ENCODE peak calls at places on chromosome 16, in five cellular contexts. X is skeletal muscle cell; Q is DMS79; J is effector memory CD4-positive, alpha-beta T cell; P is EL. L is an unnamed sample.

GRCh38 chr16:75075688-75076268 is 40.8 kb downstream of the LDHD start:
- DNase-seq in P (no peak), Q (peak), J (no peak), X (no peak), L (no peak)

GRCh38 chr16:23967018-23967417 is 131.2 kb downstream of the PRKCB start:
- DNase-seq in X (no peak), J (no peak), P (no peak), Q (peak), L (no peak)

GRCh38 chr16:87324411-87325275 is 7.5 kb upstream of the C16orf95 start:
- DNase-seq in X (no peak), J (no peak), P (peak), Q (no peak), L (no peak)

GRCh38 chr16:52611817-52612673 is 65.1 kb upstream of the TOX3 start:
- DNase-seq in J (no peak), X (no peak), P (no peak), Q (no peak), L (no peak)

GRCh38 chr16:25729188-25729587 is 37.4 kb downstream of the HS3ST4 start:
- DNase-seq in J (no peak), Q (no peak), X (no peak), P (no peak), L (no peak)

GRCh38 chr16:68281368-68282063 is 17.2 kb downstream of the SLC7A6 start:
- DNase-seq in Q (no peak), J (no peak), X (no peak), P (no peak), L (no peak)

GRCh38 chr16:24130494-24131085 is 125.5 kb upstream of the CACNG3 start:
- DNase-seq in X (no peak), P (no peak), Q (no peak), J (no peak), L (no peak)

GRCh38 chr16:50765246-50765645 is 23.4 kb downstream of the CYLD start:
- DNase-seq in P (no peak), X (no peak), Q (no peak), J (no peak), L (no peak)

GRCh38 chr16:51382940-51383339 is 231.9 kb upstream of the SALL1 start:
- DNase-seq in J (no peak), Q (no peak), P (no peak), X (no peak), L (no peak)

L was measured in AG09309.